ENCODE peak calls at places on chromosomes 12 and 14, in ten cellular contexts. B, L, G, O, H, F, D, Q, X and T are unnamed samples.

GRCh38 chr14:81453166-81453766 is 53.1 kb upstream of the STON2 start:
- DNase-seq in F (peak), Q (peak), G (peak), D (peak), X (no peak), O (peak), B (peak), H (peak), L (peak), T (no peak)

GRCh38 chr12:64186789-64187188 is 35.3 kb downstream of the KICS2 start:
- DNase-seq in G (no peak), D (no peak), H (peak), B (no peak), X (no peak), O (no peak), L (peak), F (no peak), Q (no peak), T (no peak)

GRCh38 chr14:91415794-91416743 is 1.6 kb downstream of the CCDC88C start:
- DNase-seq in X (no peak), Q (no peak), H (peak), G (no peak), B (peak), L (no peak), D (no peak), O (peak), F (peak), T (no peak)

GRCh38 chr12:76545486-76545885 is 14.1 kb downstream of the OSBPL8 start:
- DNase-seq in H (no peak), X (no peak), D (no peak), F (no peak), G (no peak), L (no peak), B (no peak), O (no peak), Q (no peak), T (no peak)

GRCh38 chr14:65297744-65298143 is 114.8 kb upstream of the FUT8 start:
- DNase-seq in B (no peak), Q (no peak), O (no peak), H (no peak), F (no peak), G (no peak), D (no peak), X (no peak), L (no peak), T (no peak)

GRCh38 chr14:94394594-94395305 is 6.3 kb upstream of the SERPINA1 start:
- DNase-seq in H (peak), L (peak), D (peak), Q (peak), G (peak), F (no peak), X (peak), B (no peak), O (peak), T (no peak)

GRCh38 chr14:75549169-75549568 is 26.9 kb downstream of the BATF start:
- DNase-seq in O (no peak), F (no peak), Q (no peak), H (no peak), G (no peak), X (no peak), L (no peak), B (no peak), D (no peak), T (no peak)

GRCh38 chr14:49306152-49306751 is 279.9 kb downstream of the RPS29 start:
- DNase-seq in G (peak), B (peak), Q (no peak), D (peak), X (no peak), L (peak), O (no peak), F (no peak), H (peak), T (no peak)

GRCh38 chr14:73502017-73502619 is 11.4 kb downstream of the RIOX1 start:
- DNase-seq in H (peak), L (peak), B (no peak), F (no peak), G (no peak), O (no peak), D (peak), X (no peak), Q (no peak), T (no peak)

GRCh38 chr14:92981726-92982125 is 58.8 kb downstream of the CHGA start:
- DNase-seq in X (no peak), H (no peak), G (no peak), B (no peak), F (no peak), D (no peak), Q (no peak), L (no peak), O (no peak), T (no peak)

GRCh38 chr12:123445388-123446344 is 9.2 kb upstream of the RILPL2 start:
- DNase-seq in B (no peak), F (peak), O (no peak), X (peak), D (peak), Q (no peak), L (peak), H (peak), G (peak), T (peak)

GRCh38 chr12:25585021-25585523 is 32.0 kb upstream of the LMNTD1 start:
- DNase-seq in G (peak), F (peak), D (peak), O (no peak), L (peak), X (no peak), H (peak), Q (no peak), B (peak), T (no peak)

GRCh38 chr12:31533470-31533869 is 57.5 kb downstream of the DENND5B start:
- DNase-seq in B (no peak), D (no peak), L (no peak), Q (no peak), F (no peak), O (no peak), X (no peak), G (no peak), H (no peak), T (no peak)

GRCh38 chr14:105071326-105071725 is 6.1 kb upstream of the GPR132 start:
- DNase-seq in O (no peak), X (no peak), F (no peak), G (no peak), L (no peak), Q (no peak), H (no peak), B (no peak), D (no peak), T (no peak)

GRCh38 chr12:47981496-47982260 is 18.3 kb downstream of the TMEM106C start:
- DNase-seq in H (no peak), B (no peak), G (no peak), L (no peak), X (no peak), D (no peak), F (no peak), O (no peak), Q (peak), T (no peak)

GRCh38 chr12:123960029-123960428 is 12.6 kb downstream of the CCDC92 start:
- DNase-seq in G (no peak), O (no peak), H (no peak), B (no peak), Q (no peak), D (no peak), F (no peak), L (peak), X (no peak), T (no peak)

GRCh38 chr12:13661005-13661887 is 320.2 kb downstream of the GRIN2B start:
- DNase-seq in O (peak), Q (peak), F (peak), G (peak), H (peak), D (peak), B (peak), X (no peak), L (peak), T (no peak)

GRCh38 chr12:74481078-74481477 is 56.6 kb upstream of the ATXN7L3B start:
- DNase-seq in Q (no peak), O (no peak), H (no peak), L (no peak), B (no peak), D (no peak), F (no peak), X (no peak), G (no peak), T (no peak)

GRCh38 chr12:32455607-32456063 is 56.3 kb downstream of the FGD4 start:
- DNase-seq in O (no peak), Q (no peak), F (peak), B (peak), X (no peak), G (peak), L (peak), D (peak), H (peak), T (no peak)

GRCh38 chr12:16165506-16165905 is 112.0 kb downstream of the SLC15A5 start:
- DNase-seq in H (peak), Q (no peak), F (peak), X (no peak), G (peak), O (no peak), D (peak), B (peak), L (peak), T (no peak)

GRCh38 chr14:51333299-51333698 is 93.3 kb downstream of the TMX1 start:
- DNase-seq in Q (no peak), B (no peak), O (no peak), X (no peak), F (no peak), L (no peak), D (no peak), G (no peak), H (no peak), T (no peak)